ENCODE peak calls at places on chromosomes 6 and 20, in six cellular contexts. One of them, this sample, is unnamed.

GRCh38 chr20:10586296-10586695 is 87.5 kb downstream of the JAG1 start:
- DNase-seq in GM06990: no peak
- DNase-seq in Peyer's patch: no peak
- DNase-seq in pancreas: no peak
- DNase-seq in OCI-LY7: no peak
- DNase-seq in CD8-positive, alpha-beta T cell: no peak
- DNase-seq in this sample: no peak

GRCh38 chr6:44956426-44956825 is 371.7 kb upstream of the RUNX2 start:
- DNase-seq in GM06990: no peak
- DNase-seq in Peyer's patch: no peak
- DNase-seq in pancreas: no peak
- DNase-seq in OCI-LY7: no peak
- DNase-seq in CD8-positive, alpha-beta T cell: no peak
- DNase-seq in this sample: no peak

GRCh38 chr6:30711758-30712380 is 5.2 kb downstream of the MDC1 start:
- DNase-seq in GM06990: no peak
- DNase-seq in Peyer's patch: no peak
- DNase-seq in pancreas: no peak
- DNase-seq in OCI-LY7: no peak
- DNase-seq in CD8-positive, alpha-beta T cell: no peak
- DNase-seq in this sample: no peak

GRCh38 chr6:38755207-38755606 is 40.1 kb downstream of the DNAH8 start:
- DNase-seq in GM06990: no peak
- DNase-seq in Peyer's patch: no peak
- DNase-seq in pancreas: no peak
- DNase-seq in OCI-LY7: no peak
- DNase-seq in CD8-positive, alpha-beta T cell: no peak
- DNase-seq in this sample: peak

GRCh38 chr20:35294293-35294685 is 2.1 kb upstream of the FAM83C start:
- DNase-seq in GM06990: no peak
- DNase-seq in Peyer's patch: no peak
- DNase-seq in pancreas: no peak
- DNase-seq in OCI-LY7: no peak
- DNase-seq in CD8-positive, alpha-beta T cell: no peak
- DNase-seq in this sample: no peak

GRCh38 chr6:41427642-41428401 is 92.4 kb downstream of the NCR2 start:
- DNase-seq in GM06990: peak
- DNase-seq in Peyer's patch: peak
- DNase-seq in pancreas: peak
- DNase-seq in OCI-LY7: no peak
- DNase-seq in CD8-positive, alpha-beta T cell: no peak
- DNase-seq in this sample: peak

GRCh38 chr6:157325069-157325805 is 1.9 kb upstream of the TMEM242 start:
- DNase-seq in GM06990: no peak
- DNase-seq in Peyer's patch: no peak
- DNase-seq in pancreas: no peak
- DNase-seq in OCI-LY7: no peak
- DNase-seq in CD8-positive, alpha-beta T cell: no peak
- DNase-seq in this sample: no peak

GRCh38 chr20:33554914-33555420 is 65.1 kb downstream of the CBFA2T2 start:
- DNase-seq in GM06990: peak
- DNase-seq in Peyer's patch: no peak
- DNase-seq in pancreas: no peak
- DNase-seq in OCI-LY7: peak
- DNase-seq in CD8-positive, alpha-beta T cell: peak
- DNase-seq in this sample: peak

GRCh38 chr6:168711049-168711640 is 270.2 kb downstream of the SMOC2 start:
- DNase-seq in GM06990: no peak
- DNase-seq in Peyer's patch: no peak
- DNase-seq in pancreas: no peak
- DNase-seq in OCI-LY7: no peak
- DNase-seq in CD8-positive, alpha-beta T cell: no peak
- DNase-seq in this sample: no peak

DNA sequence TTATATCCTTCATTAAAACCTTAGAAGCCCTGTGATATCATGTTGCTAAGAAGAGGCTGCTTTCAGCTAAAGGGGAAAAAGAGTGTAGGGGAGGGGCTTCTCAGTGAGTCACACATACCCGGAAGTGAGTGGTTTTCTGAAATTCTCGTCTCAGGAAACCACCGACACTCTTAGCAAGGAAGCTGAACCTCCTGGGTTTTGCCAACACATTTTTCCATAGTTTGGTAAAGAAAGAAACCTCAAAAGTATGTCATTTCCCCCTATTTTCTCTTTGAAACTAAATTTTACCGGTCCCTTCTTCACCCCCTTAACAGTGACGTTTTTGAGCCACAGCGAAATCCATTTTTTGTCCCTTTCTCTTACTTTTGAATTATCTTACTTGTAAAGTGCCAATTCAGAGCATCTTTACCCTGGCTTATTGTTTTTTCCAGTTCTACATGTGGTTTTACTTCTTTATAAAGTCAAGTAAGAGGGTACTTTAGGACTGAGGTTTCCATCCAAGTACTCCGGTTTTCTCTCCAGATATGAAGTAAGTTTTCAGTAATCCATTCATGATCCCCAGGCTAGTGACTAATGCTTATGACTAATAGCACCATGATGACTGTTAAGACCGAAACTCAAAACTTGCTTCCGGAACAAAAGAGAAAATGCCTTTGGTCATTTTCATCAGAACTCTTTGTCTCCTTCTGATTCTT is 219.3 kb downstream of the ARHGAP18 start:
- DNase-seq in GM06990: peak
- DNase-seq in Peyer's patch: peak
- DNase-seq in pancreas: no peak
- DNase-seq in OCI-LY7: peak
- DNase-seq in CD8-positive, alpha-beta T cell: peak
- DNase-seq in this sample: no peak
- H3K4me3 ChIP-seq in GM06990: peak
- H3K4me3 ChIP-seq in Peyer's patch: peak
- H3K4me3 ChIP-seq in pancreas: no peak
- H3K4me3 ChIP-seq in OCI-LY7: no peak
- H3K4me3 ChIP-seq in CD8-positive, alpha-beta T cell: peak
- H3K4me3 ChIP-seq in this sample: no peak

GRCh38 chr20:6468751-6469150 is 298.7 kb upstream of the BMP2 start:
- DNase-seq in GM06990: no peak
- DNase-seq in Peyer's patch: no peak
- DNase-seq in pancreas: no peak
- DNase-seq in OCI-LY7: no peak
- DNase-seq in CD8-positive, alpha-beta T cell: no peak
- DNase-seq in this sample: no peak
- TF ChIP-seq CTCF in GM06990: no peak
- TF ChIP-seq CTCF in Peyer's patch: no peak
- TF ChIP-seq CTCF in pancreas: no peak
- TF ChIP-seq CTCF in OCI-LY7: no peak
- TF ChIP-seq CTCF in CD8-positive, alpha-beta T cell: no peak
- TF ChIP-seq CTCF in this sample: no peak

GRCh38 chr20:49345538-49345937 is 67.7 kb upstream of the ZNFX1 start:
- DNase-seq in GM06990: no peak
- DNase-seq in Peyer's patch: no peak
- DNase-seq in pancreas: peak
- DNase-seq in OCI-LY7: no peak
- DNase-seq in CD8-positive, alpha-beta T cell: no peak
- DNase-seq in this sample: no peak
- H3K4me3 ChIP-seq in GM06990: no peak
- H3K4me3 ChIP-seq in Peyer's patch: no peak
- H3K4me3 ChIP-seq in pancreas: no peak
- H3K4me3 ChIP-seq in OCI-LY7: no peak
- H3K4me3 ChIP-seq in CD8-positive, alpha-beta T cell: no peak
- H3K4me3 ChIP-seq in this sample: no peak

DNA sequence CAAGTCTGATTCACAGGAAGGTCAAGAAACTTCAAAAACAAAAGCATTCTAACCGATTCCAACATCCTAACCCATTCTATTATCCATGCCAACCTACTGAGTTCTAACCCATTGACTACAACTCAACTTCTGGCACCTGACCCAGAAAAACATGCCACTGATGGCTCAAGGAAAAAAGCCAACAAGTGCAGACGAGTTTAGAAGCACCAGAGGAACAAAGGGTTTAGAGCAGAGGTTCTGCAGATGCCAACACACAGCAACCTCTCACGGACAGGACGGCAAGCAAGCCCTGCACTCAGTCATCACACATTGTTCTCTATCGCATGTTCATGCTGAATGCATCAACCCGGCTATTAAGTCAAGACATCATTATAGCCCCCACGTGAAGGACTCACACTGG is 25.2 kb upstream of the MC3R start:
- DNase-seq in GM06990: no peak
- DNase-seq in Peyer's patch: no peak
- DNase-seq in pancreas: no peak
- DNase-seq in OCI-LY7: no peak
- DNase-seq in CD8-positive, alpha-beta T cell: no peak
- DNase-seq in this sample: no peak
- TF ChIP-seq CTCF in GM06990: no peak
- TF ChIP-seq CTCF in Peyer's patch: no peak
- TF ChIP-seq CTCF in pancreas: no peak
- TF ChIP-seq CTCF in OCI-LY7: no peak
- TF ChIP-seq CTCF in CD8-positive, alpha-beta T cell: no peak
- TF ChIP-seq CTCF in this sample: no peak

DNA sequence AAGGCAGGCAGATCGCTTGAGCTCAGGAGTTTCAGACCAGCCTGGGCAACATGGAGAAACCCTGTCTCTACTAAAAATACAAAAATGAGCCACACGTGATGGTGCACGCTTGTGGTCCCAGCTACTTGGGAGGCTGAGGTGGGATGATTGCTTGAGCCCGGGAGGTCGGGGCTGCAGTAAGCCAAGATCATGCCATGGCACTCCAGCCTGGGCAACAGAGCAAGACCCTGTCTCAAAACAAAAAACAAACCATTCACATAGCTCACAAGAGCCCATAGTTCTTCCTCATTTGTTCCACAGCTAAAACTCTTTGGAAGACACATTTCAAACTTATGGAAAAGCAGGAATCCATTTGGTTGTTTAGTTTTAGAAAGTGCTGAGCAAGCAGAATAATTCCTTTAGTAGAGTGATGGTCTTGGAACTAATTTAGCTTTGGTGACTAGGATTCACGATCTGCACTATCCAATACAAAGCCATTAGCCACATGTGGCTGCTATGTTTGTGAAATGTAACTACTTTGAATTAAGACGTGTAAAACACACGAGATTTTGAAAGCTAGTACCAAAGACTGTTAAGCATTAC is 4.1 kb downstream of the ZNFX1 start:
- DNase-seq in GM06990: no peak
- DNase-seq in Peyer's patch: no peak
- DNase-seq in pancreas: no peak
- DNase-seq in OCI-LY7: no peak
- DNase-seq in CD8-positive, alpha-beta T cell: no peak
- DNase-seq in this sample: no peak
- H3K4me3 ChIP-seq in GM06990: no peak
- H3K4me3 ChIP-seq in Peyer's patch: no peak
- H3K4me3 ChIP-seq in pancreas: no peak
- H3K4me3 ChIP-seq in OCI-LY7: no peak
- H3K4me3 ChIP-seq in CD8-positive, alpha-beta T cell: no peak
- H3K4me3 ChIP-seq in this sample: no peak

GRCh38 chr20:50649587-50649986 is 41.8 kb downstream of the RIPOR3 start:
- DNase-seq in GM06990: no peak
- DNase-seq in Peyer's patch: no peak
- DNase-seq in pancreas: no peak
- DNase-seq in OCI-LY7: no peak
- DNase-seq in CD8-positive, alpha-beta T cell: no peak
- DNase-seq in this sample: no peak

GRCh38 chr20:50645253-50646068 is 45.9 kb downstream of the RIPOR3 start:
- DNase-seq in GM06990: no peak
- DNase-seq in Peyer's patch: peak
- DNase-seq in pancreas: peak
- DNase-seq in OCI-LY7: no peak
- DNase-seq in CD8-positive, alpha-beta T cell: no peak
- DNase-seq in this sample: no peak

GRCh38 chr20:50642288-50642803 is 49.0 kb downstream of the RIPOR3 start:
- DNase-seq in GM06990: no peak
- DNase-seq in Peyer's patch: no peak
- DNase-seq in pancreas: no peak
- DNase-seq in OCI-LY7: no peak
- DNase-seq in CD8-positive, alpha-beta T cell: no peak
- DNase-seq in this sample: no peak

GRCh38 chr20:50648651-50649050 is 42.7 kb downstream of the RIPOR3 start:
- DNase-seq in GM06990: no peak
- DNase-seq in Peyer's patch: no peak
- DNase-seq in pancreas: no peak
- DNase-seq in OCI-LY7: no peak
- DNase-seq in CD8-positive, alpha-beta T cell: no peak
- DNase-seq in this sample: no peak

GRCh38 chr20:50646483-50646996 is 44.8 kb downstream of the RIPOR3 start:
- DNase-seq in GM06990: no peak
- DNase-seq in Peyer's patch: no peak
- DNase-seq in pancreas: no peak
- DNase-seq in OCI-LY7: no peak
- DNase-seq in CD8-positive, alpha-beta T cell: no peak
- DNase-seq in this sample: no peak
- TF ChIP-seq CTCF in GM06990: no peak
- TF ChIP-seq CTCF in Peyer's patch: no peak
- TF ChIP-seq CTCF in pancreas: no peak
- TF ChIP-seq CTCF in OCI-LY7: peak
- TF ChIP-seq CTCF in CD8-positive, alpha-beta T cell: no peak
- TF ChIP-seq CTCF in this sample: no peak

This sample was measured in LNCaP clone FGC.